ENCODE peak calls at places on chromosomes 1 and 21, in seven cellular contexts. K, S, R, G, O, U and V are unnamed samples.

GRCh38 chr1:172905452-172905851 is 145.3 kb downstream of the TNFSF18 start:
- DNase-seq in K (no peak), S (no peak), R (peak; percentile 59), G (no peak), O (no peak), U (no peak), V (no peak)

GRCh38 chr1:57848406-57848805 is 424.5 kb upstream of the DAB1 start:
- DNase-seq in K (no peak), S (no peak), R (no peak), G (no peak), O (no peak), U (no peak), V (no peak)

GRCh38 chr1:165857046-165857801 is 29.8 kb downstream of the UCK2 start:
- DNase-seq in K (peak; percentile 86), S (no peak), R (no peak), G (no peak), O (peak; percentile 27), U (peak; percentile 50), V (no peak)

GRCh38 chr1:246703581-246703980 is 20.6 kb upstream of the SCCPDH start:
- DNase-seq in K (peak; percentile 74), S (no peak), R (peak; percentile 16), G (no peak), O (no peak), U (no peak), V (no peak)

GRCh38 chr1:173954179-173954578 is 37.1 kb upstream of the SERPINC1 start:
- DNase-seq in K (no peak), S (no peak), R (no peak), G (no peak), O (no peak), U (no peak), V (no peak)

GRCh38 chr1:206684003-206684402 is 702 bp upstream of the MAPKAPK2 start:
- DNase-seq in K (no peak), S (no peak), R (no peak), G (no peak), O (no peak), U (no peak), V (no peak)

GRCh38 chr1:110672753-110673108 is 2.0 kb downstream of the KCNA3 start:
- DNase-seq in K (no peak), S (peak; percentile 4), R (no peak), G (peak; percentile 83), O (no peak), U (no peak), V (peak; percentile 30)

GRCh38 chr21:34915364-34915834 is 133.7 kb downstream of the RUNX1 start:
- DNase-seq in K (no peak), S (no peak), R (no peak), G (no peak), O (no peak), U (no peak), V (no peak)

GRCh38 chr1:154803203-154803920 is 66.7 kb downstream of the KCNN3 start:
- DNase-seq in K (no peak), S (no peak), R (no peak), G (no peak), O (no peak), U (no peak), V (no peak)

GRCh38 chr1:86018311-86018923 is 138.2 kb downstream of the COL24A1 start:
- DNase-seq in K (peak; percentile 31), S (no peak), R (no peak), G (no peak), O (no peak), U (peak; percentile 48), V (no peak)

GRCh38 chr1:51768971-51769601 is 109.4 kb downstream of the NRDC start:
- DNase-seq in K (peak; percentile 80), S (no peak), R (peak; percentile 24), G (peak; percentile 28), O (no peak), U (peak; percentile 29), V (no peak)

GRCh38 chr1:33378524-33378923 is 52.4 kb downstream of the PHC2 start:
- DNase-seq in K (no peak), S (no peak), R (no peak), G (no peak), O (no peak), U (no peak), V (no peak)

GRCh38 chr1:36771678-36772284 is 262.5 kb downstream of the GRIK3 start:
- DNase-seq in K (no peak), S (no peak), R (no peak), G (no peak), O (no peak), U (no peak), V (no peak)

GRCh38 chr1:227788279-227789041 is 27.0 kb upstream of the PRSS38 start:
- DNase-seq in K (peak; percentile 38), S (no peak), R (peak; percentile 55), G (peak; percentile 81), O (no peak), U (peak; percentile 92), V (no peak)

GRCh38 chr1:47401761-47402160 is 14.3 kb upstream of the FOXE3 start:
- DNase-seq in K (no peak), S (no peak), R (no peak), G (no peak), O (no peak), U (no peak), V (no peak)

GRCh38 chr1:184189361-184189760 is 137.8 kb downstream of the TSEN15 start:
- DNase-seq in K (no peak), S (no peak), R (no peak), G (no peak), O (no peak), U (no peak), V (no peak)

GRCh38 chr1:230280054-230280795 is 145.9 kb downstream of the PGBD5 start:
- DNase-seq in K (no peak), S (no peak), R (no peak), G (no peak), O (no peak), U (no peak), V (no peak)

GRCh38 chr1:230858918-230859819 is 9.2 kb downstream of the C1orf198 start:
- DNase-seq in K (no peak), S (no peak), R (no peak), G (no peak), O (peak; percentile 64), U (no peak), V (no peak)

GRCh38 chr1:78359666-78360065 is 131.1 kb upstream of the PTGFR start:
- DNase-seq in K (no peak), S (no peak), R (no peak), G (no peak), O (no peak), U (no peak), V (no peak)